ENCODE peak calls at places on chromosome 4, in ten cellular contexts. C is pancreas, S is cardiac fibroblast, B is NB4, K is MM.1S, F is WTC11, E is B cell, A is heart left ventricle, T is neural crest cell, H is left ventricle myocardium inferior. P is an unnamed sample.

GRCh38 chr4:138242830-138243149 is 641 bp upstream of the SLC7A11 start:
- DNase-seq in E (no peak), B (no peak), F (no peak), S (peak), C (no peak), H (no peak), A (no peak), T (no peak), K (peak), P (no peak)

GRCh38 chr4:150302553-150302952 is 224.3 kb downstream of the DCLK2 start:
- DNase-seq in K (no peak), C (no peak), F (no peak), T (no peak), A (no peak), H (no peak), B (peak), E (no peak), S (peak), P (no peak)

GRCh38 chr4:96675916-96676315 is 836.0 kb downstream of the PDHA2 start:
- DNase-seq in T (no peak), K (no peak), C (no peak), B (no peak), S (no peak), H (no peak), E (no peak), F (no peak), A (no peak), P (no peak)

GRCh38 chr4:168887809-168888208 is 122.2 kb downstream of the CBR4 start:
- DNase-seq in S (no peak), K (no peak), A (no peak), B (no peak), C (no peak), E (no peak), F (no peak), H (no peak), T (no peak), P (no peak)

GRCh38 chr4:60737858-60738257 is 462.3 kb upstream of the ADGRL3 start:
- DNase-seq in C (no peak), F (no peak), A (no peak), H (no peak), K (no peak), B (no peak), S (peak), T (no peak), E (no peak), P (no peak)

GRCh38 chr4:79917246-79917645 is 155.8 kb downstream of the ANTXR2 start:
- DNase-seq in F (peak), H (no peak), K (peak), T (no peak), S (peak), C (no peak), B (peak), E (peak), A (peak), P (no peak)

GRCh38 chr4:110119880-110120279 is 78.5 kb downstream of the ELOVL6 start:
- DNase-seq in T (no peak), C (no peak), S (peak), K (no peak), B (no peak), H (no peak), F (no peak), A (no peak), E (no peak), P (no peak)

GRCh38 chr4:55410431-55410830 is 14.7 kb downstream of the TMEM165 start:
- DNase-seq in E (no peak), C (no peak), B (no peak), S (no peak), F (no peak), K (no peak), T (no peak), H (no peak), A (no peak), P (no peak)

GRCh38 chr4:185201983-185202962 is 1.5 kb downstream of the CFAP97 start:
- DNase-seq in F (no peak), B (peak), E (no peak), S (peak), H (no peak), T (no peak), C (no peak), A (no peak), K (no peak), P (no peak)

GRCh38 chr4:62366944-62367343 is 1166.8 kb downstream of the ADGRL3 start:
- DNase-seq in K (no peak), T (no peak), A (no peak), H (no peak), E (no peak), S (no peak), C (no peak), B (no peak), F (no peak), P (no peak)

GRCh38 chr4:42627887-42628646 is 28.8 kb downstream of the ATP8A1 start:
- DNase-seq in K (no peak), F (no peak), A (peak), H (peak), E (peak), T (no peak), B (peak), C (peak), S (no peak), P (no peak)

GRCh38 chr4:81758865-81759264 is 287.2 kb upstream of the RASGEF1B start:
- DNase-seq in C (no peak), S (no peak), K (no peak), B (no peak), H (no peak), F (no peak), A (no peak), T (no peak), E (peak), P (no peak)

GRCh38 chr4:42018451-42018850 is 28.1 kb downstream of the SLC30A9 start:
- DNase-seq in F (no peak), T (no peak), S (no peak), H (no peak), A (no peak), B (no peak), E (no peak), C (no peak), K (no peak), P (no peak)

GRCh38 chr4:95360256-95360903 is 188.4 kb downstream of the UNC5C start:
- DNase-seq in S (no peak), E (no peak), F (no peak), A (no peak), C (no peak), K (no peak), B (no peak), T (no peak), H (no peak), P (no peak)

GRCh38 chr4:143336828-143337599 is at the start of gene GAB1:
- DNase-seq in F (peak), S (peak), C (peak), A (peak), H (peak), B (peak), T (peak), E (no peak), K (peak), P (peak)

GRCh38 chr4:126358041-126358440 is 1043.3 kb downstream of the FAT4 start:
- DNase-seq in E (no peak), F (no peak), H (no peak), C (no peak), B (no peak), K (no peak), S (no peak), T (no peak), A (no peak), P (no peak)

GRCh38 chr4:1938027-1938426 is 66.8 kb downstream of the NSD2 start:
- DNase-seq in C (no peak), E (no peak), S (peak), F (no peak), B (no peak), A (no peak), T (no peak), K (no peak), H (no peak), P (no peak)

GRCh38 chr4:98430708-98431403 is 169.7 kb downstream of the RAP1GDS1 start:
- DNase-seq in C (no peak), T (no peak), A (no peak), F (no peak), E (no peak), B (no peak), K (no peak), H (no peak), S (peak), P (no peak)

GRCh38 chr4:121764702-121765367 is at the start of gene SMIM43:
- DNase-seq in F (peak), K (no peak), C (peak), S (peak), A (peak), B (no peak), T (peak), H (no peak), E (no peak), P (no peak)

GRCh38 chr4:130210871-130211270 is 1114.9 kb downstream of the C4orf33 start:
- DNase-seq in F (no peak), A (no peak), S (peak), E (no peak), C (no peak), H (no peak), T (no peak), K (no peak), B (no peak), P (no peak)

GRCh38 chr4:6716958-6717655 is 1.1 kb downstream of the BLOC1S4 start:
- DNase-seq in S (no peak), A (no peak), H (no peak), F (no peak), C (no peak), K (no peak), B (peak), E (no peak), T (no peak), P (no peak)

GRCh38 chr4:181807771-181808170 is 435.4 kb upstream of the TENM3 start:
- DNase-seq in H (no peak), T (no peak), A (no peak), C (no peak), S (peak), K (no peak), E (no peak), F (no peak), B (no peak), P (no peak)

GRCh38 chr4:74117024-74117534 is 18.1 kb upstream of the CXCL2 start:
- DNase-seq in A (peak), S (peak), T (no peak), F (no peak), H (peak), B (no peak), E (no peak), C (peak), K (no peak), P (no peak)

GRCh38 chr4:26256016-26256415 is 64.8 kb upstream of the RBPJ start:
- DNase-seq in B (no peak), T (no peak), K (no peak), S (no peak), A (no peak), H (no peak), F (no peak), E (no peak), C (no peak), P (no peak)

GRCh38 chr4:73451404-73451803 is 15.4 kb downstream of the AFP start:
- DNase-seq in T (no peak), E (no peak), A (no peak), S (peak), B (no peak), H (no peak), F (peak), K (no peak), C (no peak), P (no peak)

GRCh38 chr4:91325495-91325894 is 978.3 kb upstream of the GRID2 start:
- DNase-seq in K (no peak), H (no peak), E (no peak), T (no peak), C (no peak), S (peak), B (no peak), A (no peak), F (no peak), P (no peak)

GRCh38 chr4:53121304-53121865 is 244.5 kb downstream of the SCFD2 start:
- DNase-seq in A (no peak), K (no peak), B (peak), T (no peak), E (no peak), F (no peak), H (no peak), C (no peak), S (no peak), P (no peak)

GRCh38 chr4:107666134-107666533 is 53.9 kb downstream of the PAPSS1 start:
- DNase-seq in E (no peak), S (peak), A (no peak), T (no peak), B (peak), C (no peak), K (no peak), F (no peak), H (no peak), P (no peak)

GRCh38 chr4:52868138-52868537 is 6.0 kb downstream of the RASL11B start:
- DNase-seq in E (no peak), K (no peak), F (peak), C (no peak), A (peak), S (no peak), B (peak), T (no peak), H (peak), P (no peak)

GRCh38 chr4:7041851-7042696 is 1.1 kb upstream of the TADA2B start:
- DNase-seq in B (peak), F (peak), S (peak), T (peak), C (no peak), K (no peak), H (peak), E (peak), A (peak), P (no peak)

GRCh38 chr4:186643501-186644315 is 79.9 kb downstream of the FAT1 start:
- DNase-seq in H (no peak), B (peak), K (no peak), T (no peak), C (no peak), F (no peak), S (peak), A (no peak), E (no peak), P (no peak)

GRCh38 chr4:45741897-45742296 is 382.0 kb downstream of the GABRG1 start:
- DNase-seq in K (peak), A (no peak), E (no peak), F (no peak), H (no peak), T (no peak), C (no peak), B (peak), S (no peak), P (no peak)
- TF ChIP-seq CTCF in K (no peak), A (no peak), E (no peak), F (no peak), H (peak), T (no peak), C (no peak), B (no peak), S (no peak), P (no peak)

GRCh38 chr4:177066746-177067145 is 242.9 kb upstream of the NEIL3 start:
- DNase-seq in H (no peak), S (no peak), C (no peak), E (no peak), B (no peak), K (no peak), A (no peak), F (no peak), T (no peak), P (no peak)

GRCh38 chr4:177070533-177070932 is 239.1 kb upstream of the NEIL3 start:
- DNase-seq in E (no peak), S (peak), T (no peak), H (no peak), B (no peak), A (no peak), C (no peak), F (no peak), K (no peak), P (no peak)

GRCh38 chr4:177064116-177064515 is 245.6 kb upstream of the NEIL3 start:
- DNase-seq in C (no peak), S (no peak), F (no peak), B (no peak), K (no peak), E (no peak), H (no peak), T (no peak), A (no peak), P (no peak)

DNA sequence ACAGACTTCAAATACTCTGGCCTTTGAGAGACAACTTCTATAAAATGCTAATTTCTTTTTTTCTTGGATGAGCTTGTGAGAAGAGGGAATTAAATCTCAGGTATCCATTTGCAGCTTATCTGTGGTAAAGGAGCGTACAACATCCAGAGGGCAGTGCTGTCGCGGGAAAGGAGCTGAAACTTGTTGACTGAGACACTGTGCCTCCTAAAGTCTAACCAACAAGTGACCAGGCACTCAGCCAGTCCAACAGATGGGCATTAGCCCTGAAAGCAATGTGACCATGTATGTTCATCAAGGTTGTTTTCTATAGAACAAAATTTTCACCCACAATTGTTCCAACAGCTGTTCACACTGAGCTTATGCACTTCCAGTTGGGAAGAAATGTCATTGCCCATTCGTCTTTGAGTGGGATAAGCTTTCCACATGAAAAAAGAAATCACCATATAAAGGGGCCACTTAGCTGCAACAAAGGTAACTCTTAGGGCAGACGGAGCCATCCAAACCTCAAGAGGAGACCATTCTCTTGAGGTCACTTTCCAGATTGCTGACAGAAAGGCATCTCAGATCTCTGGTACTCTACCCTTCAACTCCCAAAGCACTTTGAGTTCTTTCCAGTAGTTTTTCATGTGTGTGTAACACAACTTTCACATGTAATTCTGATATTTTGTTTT is 244.8 kb upstream of the NEIL3 start:
- DNase-seq in T (no peak), S (no peak), H (no peak), K (no peak), B (peak), F (peak), E (no peak), C (no peak), A (no peak), P (no peak)
- TF ChIP-seq CTCF in T (no peak), S (no peak), H (no peak), K (no peak), B (no peak), F (no peak), E (no peak), C (no peak), A (no peak), P (no peak)

GRCh38 chr4:16505726-16506125 is 279.5 kb upstream of the TAPT1 start:
- DNase-seq in A (peak), T (no peak), F (peak), B (peak), E (no peak), K (no peak), C (no peak), S (peak), H (no peak), P (no peak)
- TF ChIP-seq CTCF in A (peak), T (peak), F (peak), B (peak), E (no peak), K (peak), C (no peak), S (peak), H (peak), P (peak)

DNA sequence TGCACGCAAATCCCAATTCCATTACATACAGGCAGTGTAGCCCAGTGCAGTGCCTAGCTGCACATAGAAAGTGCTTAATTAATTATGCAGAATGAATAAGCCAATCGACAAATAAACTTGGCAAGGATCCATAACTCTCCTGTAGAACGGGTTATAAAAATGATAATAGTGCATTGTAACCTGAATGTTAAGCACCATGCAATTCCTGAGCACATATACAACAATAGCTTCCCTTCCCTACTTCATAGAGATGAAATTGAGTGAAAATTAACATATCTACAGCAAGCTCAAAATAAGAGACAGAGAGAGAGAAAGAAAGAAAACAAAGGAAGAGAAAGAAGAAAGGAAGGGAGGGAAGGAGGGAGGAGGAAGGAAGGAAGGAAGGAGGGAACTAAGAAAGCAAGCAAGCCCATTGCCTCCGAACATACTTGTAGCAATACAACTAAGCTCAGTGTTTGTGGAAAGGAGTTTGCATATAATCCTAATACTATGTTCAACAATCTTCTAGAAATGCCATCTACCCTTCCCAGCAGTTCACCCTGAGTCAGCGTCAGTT is 1074.0 kb upstream of the LCORL start:
- DNase-seq in B (no peak), E (no peak), A (no peak), T (no peak), C (no peak), K (no peak), F (no peak), H (no peak), S (no peak), P (no peak)
- TF ChIP-seq CTCF in B (no peak), E (no peak), A (no peak), T (no peak), C (no peak), K (no peak), F (no peak), H (no peak), S (no peak), P (no peak)

DNA sequence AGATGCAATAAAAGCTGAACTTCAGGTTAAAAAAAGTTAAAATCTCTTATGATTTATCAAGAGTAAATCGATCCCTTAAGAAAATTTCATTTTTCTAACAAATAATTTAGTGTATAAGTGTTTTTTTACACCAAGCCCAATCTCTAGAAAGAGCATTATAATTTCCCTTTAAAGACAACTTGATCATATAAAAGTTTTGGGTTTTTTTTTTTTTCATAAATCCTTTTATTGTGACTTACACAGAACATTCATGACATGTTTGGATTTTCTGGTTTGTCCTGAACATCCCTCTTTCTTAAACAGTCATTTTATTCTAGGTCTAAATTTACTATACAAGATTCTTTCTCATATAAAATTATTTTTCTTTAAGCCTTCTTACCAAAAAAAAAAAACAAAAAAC is 6.5 kb downstream of the ZNF721 start:
- DNase-seq in B (no peak), K (no peak), T (no peak), H (no peak), F (no peak), C (no peak), S (no peak), E (no peak), A (no peak), P (no peak)
- TF ChIP-seq CTCF in B (no peak), K (no peak), T (no peak), H (no peak), F (no peak), C (no peak), S (no peak), E (no peak), A (no peak), P (no peak)